ENCODE peak calls at places on chromosomes 3 and 15, in eight cellular contexts. X is cardiac muscle cell, I is heart right ventricle, S is hepatocyte, M is tibial artery, B is vagina, J is HAP-1, G is lower lobe of right lung. V is an unnamed sample. For H3K36me3 and H3K27me3, the result is how much of the 10 kb centered on the place peaks cover.

GRCh38 chr3:106428565-106428994 is 559.8 kb upstream of the CBLB start:
- DNase-seq in S (peak), M (no peak), B (no peak), I (no peak), X (peak), J (no peak), G (no peak), V (peak)

GRCh38 chr3:166608132-166608531 is 770.9 kb upstream of the BCHE start:
- DNase-seq in G (no peak), M (no peak), I (no peak), X (no peak), B (no peak), S (no peak), J (no peak), V (no peak)

GRCh38 chr3:124424396-124424795 is 305.9 kb upstream of the UMPS start:
- DNase-seq in I (no peak), S (no peak), J (no peak), X (no peak), B (no peak), G (no peak), M (no peak), V (no peak)

GRCh38 chr3:155517907-155518306 is 224.4 kb upstream of the STRIT1 start:
- DNase-seq in J (no peak), B (no peak), G (no peak), I (no peak), M (no peak), S (no peak), X (no peak), V (no peak)

GRCh38 chr3:71201939-71202338 is 381.6 kb downstream of the FOXP1 start:
- DNase-seq in X (peak), I (peak), G (no peak), S (peak), J (no peak), M (peak), B (no peak), V (no peak)

GRCh38 chr3:86982883-86983282 is 8.1 kb downstream of the VGLL3 start:
- DNase-seq in M (no peak), B (no peak), I (no peak), G (no peak), J (peak), S (no peak), X (peak), V (no peak)

GRCh38 chr3:126446301-126446700 is 29.4 kb downstream of the ZXDC start:
- DNase-seq in J (no peak), B (peak), G (no peak), S (no peak), X (no peak), M (peak), I (no peak), V (no peak)

GRCh38 chr3:149547954-149548728 is 73.6 kb downstream of the TM4SF4 start:
- DNase-seq in I (no peak), X (peak), B (no peak), M (peak), S (peak), G (no peak), J (no peak), V (no peak)

GRCh38 chr15:25683415-25683814 is 179.7 kb downstream of the ATP10A start:
- DNase-seq in B (no peak), S (no peak), M (no peak), J (no peak), I (no peak), G (no peak), X (no peak), V (no peak)

GRCh38 chr3:65995030-65995429 is 43.7 kb downstream of the MAGI1 start:
- DNase-seq in S (peak), I (no peak), G (no peak), B (no peak), J (no peak), X (peak), M (no peak), V (no peak)

GRCh38 chr3:56702487-56703315 is 19.6 kb upstream of the TASOR start:
- DNase-seq in G (no peak), B (no peak), M (no peak), J (peak), I (peak), X (peak), S (peak), V (no peak)

GRCh38 chr3:184732133-184732532 is 20.3 kb upstream of the MAGEF1 start:
- DNase-seq in M (no peak), S (no peak), J (no peak), X (no peak), I (no peak), B (no peak), G (no peak), V (no peak)

GRCh38 chr15:99741835-99742234 is 8.6 kb upstream of the LYSMD4 start:
- DNase-seq in I (no peak), B (no peak), S (no peak), M (no peak), G (no peak), X (no peak), J (no peak), V (no peak)

GRCh38 chr3:99319450-99319849 is 318.9 kb upstream of the COL8A1 start:
- DNase-seq in G (no peak), B (no peak), M (no peak), I (no peak), X (no peak), S (no peak), J (peak), V (no peak)

GRCh38 chr3:140706360-140706759 is 28.5 kb downstream of the TRIM42 start:
- DNase-seq in B (no peak), X (no peak), G (no peak), J (no peak), M (no peak), S (no peak), I (no peak), V (no peak)

GRCh38 chr3:37730825-37731224 is 130.9 kb upstream of the CTDSPL start:
- DNase-seq in M (no peak), I (peak), J (no peak), B (no peak), X (no peak), S (no peak), G (no peak), V (no peak)

GRCh38 chr3:112395166-112395894 is 62.4 kb downstream of the CD200 start:
- DNase-seq in J (no peak), X (no peak), M (no peak), G (no peak), S (no peak), I (no peak), B (no peak), V (no peak)

GRCh38 chr3:179743913-179744312 is 91.1 kb downstream of the USP13 start:
- DNase-seq in X (no peak), B (no peak), J (no peak), G (no peak), S (no peak), I (no peak), M (no peak), V (no peak)

GRCh38 chr3:22713936-22714335 is 489.2 kb upstream of the UBE2E2 start:
- DNase-seq in I (no peak), X (peak), J (no peak), B (no peak), M (no peak), S (peak), G (no peak), V (peak)

GRCh38 chr3:195113536-195113935 is 157.4 kb downstream of the XXYLT1 start:
- DNase-seq in I (no peak), M (no peak), S (no peak), J (no peak), B (no peak), G (no peak), X (no peak), V (no peak)

GRCh38 chr3:42742688-42743087 is 30.4 kb downstream of the CCDC13 start:
- DNase-seq in X (no peak), J (no peak), B (peak), G (no peak), M (no peak), I (no peak), S (no peak), V (no peak)

GRCh38 chr3:56019490-56019889 is 448.8 kb downstream of the ERC2 start:
- DNase-seq in J (no peak), M (no peak), X (peak), I (peak), S (no peak), G (no peak), B (no peak), V (no peak)

GRCh38 chr3:40427045-40427669 is 30.0 kb upstream of the RPL14 start:
- DNase-seq in B (no peak), J (no peak), M (no peak), G (no peak), S (no peak), I (no peak), X (no peak), V (no peak)

DNA sequence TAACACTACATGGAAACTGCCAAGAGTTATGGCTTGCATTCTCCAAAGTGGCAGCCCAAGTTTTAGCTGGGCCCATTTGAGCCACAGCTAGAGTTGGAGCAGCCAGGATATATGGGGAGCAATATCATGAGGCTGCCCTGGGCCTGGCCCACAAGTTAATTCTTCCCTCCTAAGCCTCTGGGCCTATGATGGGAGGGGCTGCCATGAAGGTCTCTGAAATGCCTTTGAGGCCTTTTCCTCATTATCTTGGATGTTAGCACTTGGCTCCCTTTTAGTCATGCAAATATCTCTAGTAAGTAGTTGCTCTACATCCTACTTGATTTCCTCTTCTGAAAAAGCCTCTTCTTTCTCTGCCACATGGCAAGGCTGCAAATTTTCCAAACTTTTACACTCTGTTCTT is 257.6 kb upstream of the CHRM5 start:
- DNase-seq in X (no peak), S (no peak), M (no peak), I (no peak), J (no peak), G (no peak), B (no peak), V (no peak)
- H3K36me3 ChIP-seq in X (under half), S (under half), M (under half), I (under half), J (under half), G (under half), B (under half), V (under half)

DNA sequence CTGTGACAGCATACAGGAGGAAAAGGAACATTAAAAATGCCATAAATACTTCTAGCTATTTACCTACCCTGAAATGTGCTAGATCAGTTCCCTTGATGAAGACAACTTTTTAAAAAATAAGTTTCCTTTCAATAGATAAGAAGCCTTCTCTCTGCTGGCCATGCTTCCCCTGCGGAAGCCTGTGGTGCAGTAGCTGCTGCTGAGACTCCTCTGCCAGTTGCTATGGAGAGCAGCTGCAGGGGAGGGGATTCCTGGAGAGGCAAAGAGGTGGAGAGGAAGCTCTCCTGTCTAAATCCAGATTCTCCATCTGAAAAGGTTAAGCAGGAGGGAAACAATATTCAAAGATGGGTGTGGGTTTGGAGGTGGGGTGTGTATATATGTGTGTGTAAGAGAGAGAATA is 69.8 kb upstream of the BFSP2 start:
- DNase-seq in J (no peak), X (peak), S (no peak), B (no peak), G (no peak), M (no peak), I (no peak), V (no peak)
- H3K27me3 ChIP-seq in J (under half), X (under half), S (under half), B (under half), G (under half), M (under half), I (under half), V (under half)

DNA sequence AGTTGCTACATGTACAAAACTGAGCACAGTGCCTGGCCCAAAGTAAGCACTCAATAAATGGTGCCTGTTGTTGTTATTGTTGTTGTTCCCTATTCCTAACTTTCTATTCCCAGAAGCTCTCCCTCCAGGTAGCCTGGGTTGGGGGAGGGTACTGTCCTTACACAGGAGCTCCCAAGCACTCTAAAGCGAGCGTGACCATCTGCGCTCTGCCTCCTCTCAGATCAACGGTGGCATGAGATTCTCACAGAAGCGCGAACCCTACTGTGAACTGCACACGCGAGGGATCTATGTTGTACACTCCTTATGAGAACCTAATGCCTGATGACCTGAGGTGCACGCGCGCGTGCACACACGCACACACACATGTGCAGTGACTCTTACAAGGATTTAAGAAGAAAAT is 33.9 kb downstream of the ANXA2 start:
- DNase-seq in B (no peak), J (no peak), G (no peak), S (no peak), M (no peak), X (no peak), I (no peak), V (no peak)
- H3K36me3 ChIP-seq in B (under half), J (half or more), G (half or more), S (under half), M (under half), X (under half), I (half or more), V (under half)

DNA sequence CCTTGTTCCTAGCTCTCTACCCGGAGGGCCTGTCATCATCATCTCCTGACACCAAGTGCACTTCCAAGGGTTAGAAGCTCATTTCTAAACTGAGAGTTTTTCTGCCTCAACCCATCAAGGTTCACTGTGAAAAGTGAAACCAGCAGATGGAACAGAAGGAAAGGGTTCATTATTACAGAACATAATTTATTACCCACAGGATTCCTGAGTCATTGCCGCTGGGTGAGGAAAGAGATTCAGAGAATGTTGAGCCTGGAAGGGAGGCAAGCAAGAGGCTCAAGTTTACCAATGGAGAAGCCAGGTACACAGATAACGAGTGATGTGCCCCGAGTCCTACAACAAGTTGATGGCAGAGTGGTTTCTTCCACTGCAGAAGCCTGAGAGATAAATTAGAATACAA is 80.6 kb upstream of the SETMAR start:
- DNase-seq in M (no peak), B (no peak), G (no peak), I (no peak), S (no peak), X (no peak), J (no peak), V (no peak)
- H3K27me3 ChIP-seq in M (under half), B (under half), G (under half), I (under half), S (under half), X (under half), J (under half), V (under half)

DNA sequence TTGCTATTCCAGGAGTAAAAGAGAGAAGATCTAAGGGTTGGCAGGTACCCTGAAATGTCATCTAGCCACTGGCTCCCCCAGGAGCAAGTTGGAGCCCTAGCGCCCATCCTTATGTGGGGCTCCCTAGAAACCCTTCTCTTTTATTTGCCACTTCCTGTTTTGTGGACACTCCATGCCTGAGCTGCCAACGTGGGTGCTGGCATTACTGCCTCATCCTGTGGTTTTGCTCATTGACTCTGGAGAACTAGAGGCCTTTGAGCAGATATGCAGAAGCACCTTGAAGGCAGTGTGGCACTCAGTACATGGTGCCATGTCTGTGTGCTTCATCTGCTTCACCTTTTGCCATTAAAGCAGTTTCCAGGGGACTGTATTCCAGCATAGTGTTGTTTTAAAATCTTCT is 8.1 kb downstream of the EDEM1 start:
- DNase-seq in J (no peak), I (no peak), S (no peak), B (no peak), X (no peak), G (peak), M (no peak), V (peak)
- H3K36me3 ChIP-seq in J (under half), I (under half), S (under half), B (under half), X (under half), G (under half), M (under half), V (under half)

DNA sequence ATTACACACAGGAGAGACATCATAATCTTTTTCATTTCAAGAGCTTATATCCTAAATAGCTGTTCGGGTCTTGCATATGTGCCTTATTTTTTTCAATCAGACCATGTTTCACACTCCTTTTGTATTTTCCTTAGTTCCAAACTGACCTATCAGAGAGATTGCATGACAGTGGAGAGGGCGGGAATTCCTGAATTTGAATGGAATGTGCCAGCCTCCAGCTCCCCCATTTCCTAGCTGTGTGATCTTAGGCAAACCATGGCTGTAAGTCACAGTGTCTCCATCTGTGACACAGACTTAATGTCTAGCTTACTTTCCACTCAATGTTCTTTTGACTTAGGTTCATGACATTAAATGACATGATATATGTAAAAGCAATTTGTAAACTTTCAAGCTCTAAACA is 62.0 kb upstream of the CSTA start:
- DNase-seq in M (no peak), J (no peak), X (no peak), I (no peak), G (no peak), B (no peak), S (no peak), V (no peak)
- H3K27me3 ChIP-seq in M (under half), J (under half), X (under half), I (under half), G (under half), B (under half), S (under half), V (under half)

GRCh38 chr3:158652463-158652862 is 8.1 kb downstream of the GFM1 start:
- DNase-seq in G (no peak), B (no peak), J (no peak), S (no peak), X (no peak), I (no peak), M (no peak), V (no peak)

GRCh38 chr3:158649791-158650190 is 5.5 kb downstream of the GFM1 start:
- DNase-seq in X (no peak), B (no peak), M (no peak), S (no peak), J (no peak), I (peak), G (no peak), V (no peak)

GRCh38 chr3:158651192-158651591 is 6.9 kb downstream of the GFM1 start:
- DNase-seq in B (no peak), J (no peak), G (no peak), S (no peak), X (no peak), I (no peak), M (no peak), V (no peak)
- H3K36me3 ChIP-seq in B (under half), J (half or more), G (half or more), S (under half), X (half or more), I (half or more), M (under half), V (under half)

DNA sequence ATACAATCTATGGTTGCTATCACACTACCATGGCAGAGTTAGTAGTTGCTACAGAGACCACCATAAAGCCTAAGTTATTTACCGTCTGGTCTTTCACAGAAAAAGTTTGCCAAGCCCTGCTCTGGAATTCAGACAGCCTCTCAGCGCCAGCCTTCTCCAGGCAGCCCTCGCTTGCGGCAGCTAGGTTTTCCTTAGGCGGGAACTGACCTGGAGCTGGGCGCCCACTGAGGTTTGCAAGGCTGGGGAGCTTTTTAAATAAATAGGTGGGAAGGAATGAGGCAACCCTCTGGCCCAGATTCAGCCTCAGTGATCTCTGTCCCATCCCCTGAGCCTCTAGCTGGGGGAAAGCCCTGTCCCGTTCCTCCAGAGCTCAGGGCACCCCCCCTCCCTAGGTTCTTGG is 1.2 kb downstream of the CTSH start:
- DNase-seq in B (no peak), S (peak), I (no peak), G (no peak), X (no peak), J (no peak), M (no peak), V (no peak)
- H3K27me3 ChIP-seq in B (under half), S (under half), I (under half), G (under half), X (under half), J (under half), M (under half), V (under half)

GRCh38 chr15:85733415-85733814 is 61.3 kb downstream of the KLHL25 start:
- DNase-seq in I (no peak), J (no peak), M (no peak), G (no peak), B (no peak), S (no peak), X (peak), V (no peak)
- H3K36me3 ChIP-seq in I (half or more), J (under half), M (half or more), G (half or more), B (under half), S (under half), X (under half), V (under half)

GRCh38 chr15:69748700-69749099 is 296.1 kb downstream of the RPLP1 start:
- DNase-seq in J (no peak), I (no peak), G (no peak), M (no peak), X (no peak), S (peak), B (peak), V (no peak)

GRCh38 chr15:69750253-69750652 is 297.6 kb downstream of the RPLP1 start:
- DNase-seq in G (no peak), S (no peak), J (no peak), X (no peak), M (no peak), I (no peak), B (no peak), V (no peak)

GRCh38 chr15:69749797-69750196 is 297.2 kb downstream of the RPLP1 start:
- DNase-seq in M (no peak), G (no peak), B (no peak), X (no peak), I (no peak), S (no peak), J (peak), V (no peak)

GRCh38 chr15:69748131-69748530 is 295.5 kb downstream of the RPLP1 start:
- DNase-seq in J (no peak), B (no peak), S (no peak), I (no peak), X (no peak), M (no peak), G (no peak), V (no peak)

GRCh38 chr15:69749274-69749673 is 296.7 kb downstream of the RPLP1 start:
- DNase-seq in J (no peak), M (no peak), S (no peak), B (peak), G (no peak), I (no peak), X (no peak), V (no peak)
- H3K27me3 ChIP-seq in J (under half), M (under half), S (under half), B (under half), G (under half), I (under half), X (under half), V (under half)

V was measured in kidney epithelial cell.